ENCODE peak calls at places on chromosomes 1 and 21, in six cellular contexts. P, Y, X, D, M and V are unnamed samples.

GRCh38 chr21:15272591-15272990 is 207.8 kb upstream of the NRIP1 start:
- DNase-seq in D (no peak), X (no peak), P (no peak), M (no peak), Y (no peak), V (no peak)

GRCh38 chr1:229474491-229474890 is 33.6 kb downstream of the NUP133 start:
- DNase-seq in Y (no peak), X (no peak), P (no peak), M (no peak), D (no peak), V (no peak)

GRCh38 chr1:19582318-19582717 is 61.8 kb upstream of the NBL1 start:
- DNase-seq in P (peak; percentile 24), D (peak; percentile 54), Y (no peak), X (peak; percentile 70), M (no peak), V (no peak)

GRCh38 chr1:29122987-29123870 is 474 bp downstream of the TMEM200B start:
- DNase-seq in Y (no peak), D (no peak), P (no peak), X (peak; percentile 49), M (peak; percentile 25), V (no peak)

GRCh38 chr1:59354754-59355337 is 58.0 kb downstream of the FGGY start:
- DNase-seq in P (no peak), M (no peak), X (no peak), D (no peak), Y (no peak), V (no peak)

GRCh38 chr1:56289260-56289659 is 290.1 kb downstream of the PLPP3 start:
- DNase-seq in X (no peak), D (no peak), Y (no peak), M (no peak), P (no peak), V (no peak)

GRCh38 chr1:194568610-194569009 is 1382.2 kb upstream of the B3GALT2 start:
- DNase-seq in M (no peak), P (peak; percentile 42), Y (no peak), D (no peak), X (no peak), V (no peak)

GRCh38 chr1:104630567-104630966 is 880.9 kb downstream of the AMY1C start:
- DNase-seq in X (no peak), M (no peak), P (no peak), Y (no peak), D (no peak), V (no peak)

GRCh38 chr21:44766014-44766817 is 35.4 kb downstream of the UBE2G2 start:
- DNase-seq in X (no peak), M (no peak), D (no peak), P (no peak), Y (no peak), V (no peak)

GRCh38 chr1:210586785-210587184 is 258.1 kb downstream of the HHAT start:
- DNase-seq in P (no peak), Y (no peak), M (no peak), D (no peak), X (no peak), V (no peak)

GRCh38 chr1:28229089-28229488 is 3.7 kb downstream of the DNAJC8 start:
- DNase-seq in P (no peak), X (no peak), Y (no peak), M (no peak), D (no peak), V (no peak)

GRCh38 chr21:34511787-34512451 is at the start of gene KCNE1:
- DNase-seq in M (no peak), D (no peak), P (no peak), Y (no peak), X (no peak), V (no peak)

GRCh38 chr1:91885716-91886506 is at the start of gene TGFBR3:
- DNase-seq in D (peak; percentile 77), M (peak; percentile 87), Y (peak; percentile 94), P (peak; percentile 82), X (peak; percentile 93), V (peak; percentile 73)

GRCh38 chr1:1779691-1780597 is 1.7 kb upstream of the NADK start:
- DNase-seq in X (peak; percentile 42), D (no peak), Y (no peak), P (peak; percentile 52), M (no peak), V (no peak)

GRCh38 chr1:56249244-56249643 is 330.1 kb downstream of the PLPP3 start:
- DNase-seq in Y (no peak), D (no peak), P (no peak), M (no peak), X (no peak), V (no peak)

GRCh38 chr1:43121251-43121650 is 50.8 kb downstream of the EBNA1BP2 start:
- DNase-seq in M (no peak), Y (no peak), X (no peak), D (no peak), P (peak; percentile 66), V (no peak)

GRCh38 chr21:42818328-42818749 is 61.0 kb downstream of the WDR4 start:
- DNase-seq in X (peak; percentile 63), M (peak; percentile 34), P (peak; percentile 71), Y (peak; percentile 33), D (no peak), V (no peak)

GRCh38 chr1:51341876-51342496 is 11.6 kb upstream of the TTC39A start:
- DNase-seq in M (no peak), P (no peak), D (no peak), Y (no peak), X (no peak), V (no peak)

GRCh38 chr1:17046043-17046657 is 7.7 kb downstream of the SDHB start:
- DNase-seq in Y (peak; percentile 64), M (peak; percentile 73), X (peak; percentile 72), P (peak; percentile 62), D (no peak), V (peak; percentile 16)

GRCh38 chr1:1168451-1169411 is 4.9 kb upstream of the TTLL10 start:
- DNase-seq in P (no peak), Y (no peak), D (no peak), M (no peak), X (no peak), V (no peak)

GRCh38 chr1:95353185-95353584 is 119.2 kb downstream of the RWDD3 start:
- DNase-seq in M (no peak), D (no peak), Y (no peak), X (no peak), P (no peak), V (no peak)

GRCh38 chr21:32687946-32688345 is 39.9 kb downstream of the SYNJ1 start:
- DNase-seq in P (peak; percentile 1), X (no peak), M (no peak), D (no peak), Y (no peak), V (no peak)

GRCh38 chr1:167499106-167499505 is 19.2 kb downstream of the CD247 start:
- DNase-seq in X (no peak), D (no peak), M (no peak), Y (no peak), P (no peak), V (no peak)

GRCh38 chr1:71156633-71157032 is 75.8 kb upstream of the ZRANB2 start:
- DNase-seq in P (no peak), D (no peak), Y (no peak), X (no peak), M (no peak), V (no peak)

GRCh38 chr1:53536606-53537005 is 77.4 kb downstream of the DMRTB1 start:
- DNase-seq in P (no peak), M (no peak), D (no peak), X (no peak), Y (no peak), V (no peak)

GRCh38 chr1:227270554-227270953 is 47.7 kb downstream of the CDC42BPA start:
- DNase-seq in X (no peak), P (no peak), M (no peak), Y (no peak), D (no peak), V (peak; percentile 38)

GRCh38 chr1:206513312-206514111 is 6.2 kb downstream of the RASSF5 start:
- DNase-seq in D (no peak), P (no peak), M (peak; percentile 81), X (peak; percentile 49), Y (peak; percentile 89), V (no peak)

GRCh38 chr1:157113631-157114030 is 14.0 kb upstream of the ETV3L start:
- DNase-seq in D (no peak), P (no peak), M (no peak), X (no peak), Y (no peak), V (no peak)

GRCh38 chr1:78383923-78384322 is 106.9 kb upstream of the PTGFR start:
- DNase-seq in M (no peak), X (no peak), P (no peak), Y (no peak), D (no peak), V (no peak)

GRCh38 chr1:51316113-51316763 is 14.1 kb downstream of the TTC39A start:
- DNase-seq in M (no peak), D (no peak), X (no peak), Y (no peak), P (peak; percentile 24), V (no peak)

GRCh38 chr1:91007827-91008226 is 14.0 kb downstream of the ZNF644 start:
- DNase-seq in Y (no peak), M (no peak), X (no peak), D (no peak), P (no peak), V (no peak)

GRCh38 chr1:206829875-206830274 is 35.5 kb upstream of the IL20 start:
- DNase-seq in X (no peak), D (no peak), M (no peak), Y (no peak), P (no peak), V (no peak)

GRCh38 chr1:51627672-51628071 is 10.8 kb downstream of the OSBPL9 start:
- DNase-seq in X (peak; percentile 49), Y (peak; percentile 24), M (peak; percentile 59), D (no peak), P (peak; percentile 59), V (no peak)

GRCh38 chr1:155158991-155159390 is 14.1 kb downstream of the KRTCAP2 start:
- DNase-seq in P (peak; percentile 47), X (no peak), M (no peak), Y (no peak), D (no peak), V (no peak)

GRCh38 chr1:225448146-225448805 is 20.4 kb upstream of the LBR start:
- DNase-seq in D (no peak), X (no peak), P (no peak), M (no peak), Y (no peak), V (no peak)

GRCh38 chr1:204975568-204976235 is 67.3 kb upstream of the CNTN2 start:
- DNase-seq in M (peak; percentile 32), P (peak; percentile 71), X (peak; percentile 76), D (no peak), Y (peak; percentile 10), V (peak; percentile 85)

GRCh38 chr1:3645247-3645646 is 4.7 kb downstream of the WRAP73 start:
- DNase-seq in X (no peak), Y (no peak), P (no peak), D (no peak), M (no peak), V (no peak)

GRCh38 chr1:151888972-151889570 is 20.2 kb downstream of the THEM4 start:
- DNase-seq in D (no peak), X (peak; percentile 30), Y (no peak), P (peak; percentile 44), M (no peak), V (no peak)